ENCODE peak calls at places on chromosomes 5 and 9, in nine cellular contexts. S, D, U, J, Y, K, Q, R and G are unnamed samples.

GRCh38 chr9:93903886-93904648 is 51.1 kb downstream of the BARX1 start:
- DNase-seq in Q (no peak), D (no peak), K (no peak), S (no peak), U (no peak), J (no peak), R (no peak), Y (no peak), G (no peak)

GRCh38 chr9:7316967-7317366 is 482.6 kb downstream of the DMAC1 start:
- DNase-seq in D (no peak), U (no peak), Y (no peak), Q (no peak), J (no peak), R (no peak), S (no peak), K (no peak), G (no peak)

GRCh38 chr9:117224676-117225075 is 190.2 kb downstream of the ASTN2 start:
- DNase-seq in Y (no peak), D (no peak), J (no peak), K (no peak), R (no peak), S (no peak), U (no peak), Q (no peak), G (no peak)

GRCh38 chr9:27421567-27421966 is 102.5 kb upstream of the IFNK start:
- DNase-seq in Y (no peak), J (no peak), S (no peak), R (no peak), Q (no peak), K (no peak), D (no peak), U (no peak), G (no peak)

GRCh38 chr9:68794898-68795297 is 89.9 kb downstream of the PIP5K1B start:
- DNase-seq in Q (no peak), Y (no peak), D (no peak), S (no peak), J (no peak), R (no peak), U (no peak), K (no peak), G (no peak)

GRCh38 chr5:17217421-17218352 is at the start of gene BASP1:
- DNase-seq in K (peak), J (peak), U (peak), R (peak), S (peak), Q (no peak), D (peak), Y (peak), G (no peak)

GRCh38 chr9:99593621-99594020 is 228.1 kb upstream of the NR4A3 start:
- DNase-seq in D (no peak), Q (no peak), U (no peak), S (no peak), K (no peak), Y (no peak), J (no peak), R (no peak), G (no peak)

GRCh38 chr5:130045334-130045733 is 141.1 kb downstream of the CHSY3 start:
- DNase-seq in K (no peak), J (no peak), D (no peak), R (no peak), Q (no peak), Y (no peak), S (no peak), U (peak), G (no peak)

GRCh38 chr5:159061834-159062530 is 37.7 kb downstream of the EBF1 start:
- DNase-seq in J (peak), R (no peak), Q (no peak), S (no peak), D (no peak), U (no peak), Y (no peak), K (no peak), G (no peak)

GRCh38 chr5:86374611-86375010 is 243.1 kb upstream of the COX7C start:
- DNase-seq in U (no peak), Y (no peak), K (no peak), S (no peak), D (no peak), J (no peak), R (no peak), Q (no peak), G (no peak)

GRCh38 chr5:53010819-53011218 is 21.7 kb downstream of the ITGA2 start:
- DNase-seq in Q (no peak), U (no peak), R (no peak), K (no peak), J (no peak), S (no peak), D (peak), Y (no peak), G (no peak)

GRCh38 chr9:130473521-130473920 is 28.8 kb downstream of the ASS1 start:
- DNase-seq in Q (no peak), K (no peak), R (no peak), Y (no peak), J (no peak), D (no peak), U (no peak), S (no peak), G (no peak)

GRCh38 chr9:32398207-32398606 is 13.8 kb downstream of the ACO1 start:
- DNase-seq in Y (no peak), Q (no peak), U (peak), J (no peak), K (no peak), S (no peak), R (no peak), D (peak), G (no peak)

GRCh38 chr5:174877987-174878386 is 153.6 kb downstream of the MSX2 start:
- DNase-seq in R (no peak), S (no peak), K (no peak), Q (no peak), U (no peak), J (no peak), Y (no peak), D (no peak), G (no peak)

GRCh38 chr5:71663570-71663969 is 55.5 kb upstream of the CARTPT start:
- DNase-seq in U (no peak), D (no peak), J (no peak), K (no peak), S (no peak), R (no peak), Q (no peak), Y (no peak), G (no peak)

GRCh38 chr5:141272906-141273305 is 27.7 kb downstream of the PCDHB15 start:
- DNase-seq in J (no peak), U (no peak), R (no peak), Y (peak), Q (no peak), D (no peak), S (no peak), K (no peak), G (no peak)

GRCh38 chr5:150780816-150781221 is 2.3 kb downstream of the SMIM3 start:
- DNase-seq in R (no peak), Q (no peak), Y (no peak), K (no peak), J (peak), U (peak), D (peak), S (no peak), G (no peak)

GRCh38 chr5:143521891-143522290 is 118.4 kb upstream of the NR3C1 start:
- DNase-seq in Y (no peak), J (no peak), Q (no peak), R (no peak), S (no peak), D (no peak), U (no peak), K (no peak), G (no peak)

DNA sequence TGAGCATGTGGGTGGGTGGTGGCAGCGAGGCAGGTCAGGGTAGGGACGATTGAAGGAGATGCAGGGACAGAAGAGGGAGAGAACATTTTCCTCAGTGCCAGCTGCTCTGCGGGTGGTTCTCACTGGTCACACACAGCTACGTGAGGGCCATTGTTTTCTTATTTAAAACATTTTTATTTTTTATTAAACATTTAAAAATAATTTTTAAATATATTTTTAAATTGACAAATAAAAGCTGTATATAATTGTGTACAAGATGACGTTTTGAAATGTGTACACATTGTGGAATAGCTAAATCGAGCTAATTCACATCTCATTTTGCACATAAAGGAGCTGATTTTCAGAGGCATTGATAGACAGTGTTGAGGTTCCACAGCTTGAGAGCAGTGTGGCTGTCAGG is 14.0 kb downstream of the FAM240B start:
- DNase-seq in S (no peak), Q (no peak), U (no peak), D (no peak), K (no peak), Y (no peak), R (no peak), J (no peak), G (no peak)
- H3K4me3 ChIP-seq in S (no peak), Q (no peak), U (no peak), D (no peak), K (no peak), Y (no peak), R (no peak), J (no peak), G (no peak)

DNA sequence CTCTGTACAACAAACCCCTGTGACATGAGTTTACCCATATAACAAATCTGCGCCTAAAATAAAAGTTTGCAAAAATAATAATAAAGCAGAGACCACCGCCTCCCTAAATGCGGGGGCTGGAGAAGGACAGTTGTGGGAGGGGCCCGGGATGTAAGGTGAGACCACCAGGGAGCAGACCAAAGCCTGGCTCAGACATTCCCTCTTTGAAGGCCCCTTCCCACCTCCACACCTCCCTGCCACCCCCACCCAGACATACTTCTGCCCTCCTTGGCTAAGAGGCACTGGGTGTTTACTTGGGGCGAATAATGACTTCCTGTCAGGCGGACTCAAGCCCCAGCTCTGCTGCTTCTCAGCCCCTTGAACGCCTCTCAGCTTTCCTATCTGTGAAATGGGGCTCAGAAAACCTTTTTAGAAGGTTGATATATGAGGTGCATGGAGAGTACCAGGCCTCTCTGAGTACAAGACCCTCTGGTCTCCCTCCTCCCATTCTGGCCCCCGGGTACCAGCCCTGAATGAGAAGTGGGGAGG is 58.8 kb upstream of the GGTA1 start:
- DNase-seq in U (no peak), J (no peak), D (no peak), Y (no peak), R (no peak), S (no peak), K (no peak), Q (no peak), G (no peak)
- H3K4me3 ChIP-seq in U (no peak), J (no peak), D (no peak), Y (no peak), R (no peak), S (no peak), K (no peak), Q (no peak), G (no peak)

GRCh38 chr5:56668996-56669395 is 146.4 kb upstream of the MAP3K1 start:
- DNase-seq in Q (no peak), Y (no peak), K (no peak), R (no peak), D (no peak), S (no peak), J (no peak), U (no peak), G (no peak)
- H3K4me3 ChIP-seq in Q (no peak), Y (no peak), K (no peak), R (no peak), D (no peak), S (peak), J (no peak), U (no peak), G (no peak)

DNA sequence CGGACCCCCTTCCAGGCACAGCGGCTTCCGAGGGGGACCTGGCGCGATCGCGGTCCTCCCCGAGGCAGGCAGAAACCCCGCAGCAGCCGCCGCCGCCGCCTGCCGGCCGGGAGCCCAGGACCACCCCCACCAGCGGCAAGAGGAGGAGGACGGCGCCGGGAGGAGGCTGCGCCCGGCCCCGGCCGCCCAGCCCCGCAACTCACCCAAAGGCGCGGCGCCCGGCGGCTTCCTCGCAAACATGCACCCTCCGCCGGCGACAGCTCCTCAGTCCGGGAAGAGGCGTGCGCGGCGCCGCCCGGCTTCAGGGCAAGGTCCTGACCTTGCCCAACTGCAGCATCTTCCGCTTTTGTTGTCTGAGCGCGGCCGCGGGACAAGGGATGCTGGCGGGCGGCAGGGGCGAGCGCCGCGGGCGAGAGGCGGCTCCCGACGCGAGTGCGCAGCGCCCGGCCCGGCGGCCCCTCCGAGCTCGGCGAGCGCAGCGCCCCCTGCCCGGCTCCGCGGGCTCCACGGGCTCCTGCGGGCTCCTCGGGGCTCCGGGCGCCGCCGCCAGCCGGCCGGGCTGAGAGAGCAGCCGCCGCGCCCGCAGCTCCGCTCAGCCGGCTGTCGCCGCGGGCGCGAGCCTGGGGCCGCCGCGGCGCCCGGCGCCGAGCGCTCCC is 504 bp downstream of the CTNND2 start:
- DNase-seq in U (peak), Q (no peak), S (peak), K (no peak), D (no peak), Y (peak), J (no peak), R (no peak), G (no peak)
- H3K4me3 ChIP-seq in U (peak), Q (no peak), S (peak), K (no peak), D (no peak), Y (peak), J (no peak), R (peak), G (no peak)

GRCh38 chr5:89457411-89458329 is 574.7 kb upstream of the MEF2C start:
- DNase-seq in S (no peak), K (no peak), Y (peak), R (no peak), J (peak), D (no peak), U (peak), Q (no peak), G (no peak)

DNA sequence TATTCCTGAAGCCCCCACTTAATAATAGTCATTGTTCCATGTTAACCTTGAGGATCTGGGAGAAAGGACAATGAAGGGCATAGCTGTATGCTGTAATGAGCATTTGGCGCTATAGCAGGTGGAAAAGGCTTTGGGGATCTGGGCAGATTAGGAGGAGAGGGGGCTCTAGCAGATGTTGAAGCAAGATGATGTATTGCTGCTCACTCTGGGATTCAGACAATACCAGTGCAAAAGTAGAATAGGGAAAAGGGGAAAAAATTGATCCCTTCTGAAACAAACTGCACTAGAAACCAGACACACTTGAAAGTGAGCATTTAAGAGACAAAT is 575.3 kb upstream of the MEF2C start:
- DNase-seq in K (no peak), S (no peak), R (no peak), Q (no peak), J (no peak), D (no peak), U (no peak), Y (no peak), G (no peak)
- H3K4me3 ChIP-seq in K (no peak), S (no peak), R (no peak), Q (no peak), J (no peak), D (no peak), U (no peak), Y (no peak), G (no peak)

GRCh38 chr9:136533775-136534157 is 12.1 kb downstream of the NOTCH1 start:
- DNase-seq in Q (peak), Y (no peak), K (peak), J (no peak), D (no peak), R (peak), S (no peak), U (no peak), G (no peak)
- H3K4me3 ChIP-seq in Q (peak), Y (no peak), K (peak), J (no peak), D (no peak), R (peak), S (no peak), U (no peak), G (no peak)

GRCh38 chr5:139658928-139659667 is 10.9 kb downstream of the CXXC5 start:
- DNase-seq in U (peak), Y (peak), Q (no peak), K (no peak), S (no peak), R (peak), D (peak), J (peak), G (no peak)

GRCh38 chr5:139660105-139660915 is 12.2 kb downstream of the CXXC5 start:
- DNase-seq in K (no peak), D (no peak), J (peak), Q (no peak), U (peak), S (no peak), Y (peak), R (peak), G (no peak)

GRCh38 chr5:139658501-139658927 is 10.4 kb downstream of the CXXC5 start:
- DNase-seq in U (peak), K (no peak), S (no peak), J (peak), R (no peak), Y (no peak), Q (no peak), D (peak), G (no peak)

GRCh38 chr5:139660916-139661814 is 13.0 kb downstream of the CXXC5 start:
- DNase-seq in D (peak), Q (no peak), S (no peak), K (peak), J (peak), R (peak), Y (peak), U (peak), G (no peak)

GRCh38 chr5:139659673-139660072 is 11.5 kb downstream of the CXXC5 start:
- DNase-seq in J (no peak), S (no peak), Y (no peak), Q (no peak), U (peak), D (no peak), R (no peak), K (no peak), G (no peak)
- H3K4me3 ChIP-seq in J (peak), S (no peak), Y (peak), Q (no peak), U (peak), D (peak), R (peak), K (no peak), G (no peak)

GRCh38 chr9:95055851-95056551 is 261.5 kb downstream of the FANCC start:
- DNase-seq in S (no peak), Q (no peak), U (peak), D (peak), K (no peak), R (no peak), J (peak), Y (no peak), G (no peak)
- H3K4me3 ChIP-seq in S (no peak), Q (no peak), U (peak), D (peak), K (no peak), R (peak), J (peak), Y (peak), G (no peak)